ENCODE peak calls at places on chromosome 10, in ten cellular contexts. Y is transverse colon, Q is Panc1, R is ovary, J is body of pancreas, W is keratinocyte, U is GM23248, L is fibroblast of lung, G is psoas muscle, O is vagina. T is an unnamed sample.

GRCh38 chr10:96417432-96417831 is 58.6 kb upstream of the OPALIN start:
- DNase-seq in W (no peak), R (no peak), O (peak; percentile 83), Y (no peak), Q (no peak), G (no peak), L (no peak), J (no peak), U (no peak), T (no peak)

GRCh38 chr10:13500201-13500600 is 28.6 kb downstream of the BEND7 start:
- DNase-seq in G (no peak), Q (no peak), J (no peak), R (no peak), Y (no peak), O (no peak), L (no peak), W (no peak), U (no peak), T (no peak)

GRCh38 chr10:2650328-2650727 is 417.0 kb upstream of the PFKP start:
- DNase-seq in W (no peak), Q (no peak), Y (no peak), J (no peak), R (no peak), U (no peak), G (no peak), O (no peak), L (no peak), T (no peak)

GRCh38 chr10:63976538-63976937 is 455.3 kb downstream of the REEP3 start:
- DNase-seq in O (no peak), J (peak; percentile 67), W (no peak), U (peak; percentile 63), R (no peak), Q (peak; percentile 10), Y (peak; percentile 33), L (peak; percentile 6), G (no peak), T (no peak)

GRCh38 chr10:111076191-111076681 is 593 bp upstream of the ADRA2A start:
- DNase-seq in W (no peak), G (peak; percentile 49), R (peak; percentile 80), Q (peak; percentile 25), U (peak; percentile 85), J (peak; percentile 81), O (no peak), Y (peak; percentile 73), L (peak; percentile 34), T (no peak)

GRCh38 chr10:43194861-43195260 is 56.6 kb downstream of the CSGALNACT2 start:
- DNase-seq in J (no peak), G (no peak), O (no peak), L (no peak), R (no peak), Q (no peak), W (no peak), U (peak; percentile 43), Y (no peak), T (no peak)

GRCh38 chr10:12975266-12975665 is 26.2 kb downstream of the CCDC3 start:
- DNase-seq in J (no peak), Y (no peak), R (no peak), L (no peak), Q (no peak), W (no peak), O (no peak), G (no peak), U (no peak), T (no peak)

GRCh38 chr10:21888959-21889358 is 114.6 kb downstream of the DNAJC1 start:
- DNase-seq in Q (no peak), Y (peak; percentile 10), U (no peak), O (no peak), R (no peak), J (no peak), G (no peak), L (no peak), W (no peak), T (no peak)

GRCh38 chr10:91347529-91347928 is 62.6 kb upstream of the HECTD2 start:
- DNase-seq in L (no peak), Q (no peak), J (no peak), U (no peak), O (no peak), G (no peak), R (no peak), W (no peak), Y (no peak), T (peak; percentile 26)

GRCh38 chr10:103429647-103430046 is 22.5 kb downstream of the CALHM2 start:
- DNase-seq in R (no peak), Y (no peak), W (no peak), G (no peak), L (no peak), U (no peak), Q (no peak), J (no peak), O (no peak), T (no peak)

GRCh38 chr10:129057856-129058663 is 409.0 kb upstream of the MGMT start:
- DNase-seq in Q (no peak), J (no peak), G (peak; percentile 27), W (no peak), U (no peak), R (no peak), Y (peak; percentile 57), L (no peak), O (peak; percentile 79), T (no peak)

GRCh38 chr10:119575506-119575905 is 21.3 kb downstream of the TIAL1 start:
- DNase-seq in G (no peak), W (no peak), U (peak; percentile 34), L (peak; percentile 39), J (no peak), O (no peak), Q (no peak), Y (no peak), R (no peak), T (no peak)

DNA sequence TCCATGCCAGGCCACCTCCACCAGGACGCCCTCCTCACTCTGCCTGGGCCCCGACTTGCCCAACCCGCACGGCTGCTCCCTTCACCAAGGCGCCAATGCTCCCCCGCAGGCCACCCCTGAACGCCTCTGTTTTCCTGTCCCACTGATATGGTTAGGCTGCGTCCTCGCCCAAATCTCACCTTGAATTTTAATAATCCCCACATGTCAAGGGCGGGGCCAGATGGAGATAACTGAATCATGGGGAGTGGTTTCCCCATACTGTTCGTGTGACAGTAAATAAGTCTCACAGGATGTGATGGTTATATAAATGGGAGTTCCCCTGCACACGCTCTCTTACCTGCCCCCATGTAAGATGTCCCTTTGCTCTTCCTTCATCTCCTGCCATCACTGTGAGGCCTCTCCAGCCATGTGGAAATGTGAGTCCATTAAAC is 29.8 kb downstream of the RSU1 start:
- DNase-seq in Y (no peak), U (no peak), G (no peak), R (no peak), O (no peak), Q (no peak), L (no peak), W (no peak), J (no peak), T (no peak)
- H3K27ac ChIP-seq in Y (no peak overlapping the region), U (no peak overlapping the region), G (no peak overlapping the region), R (no peak overlapping the region), O (no peak overlapping the region), Q (no peak overlapping the region), L (no peak overlapping the region), W (no peak overlapping the region), J (no peak overlapping the region), T (no peak overlapping the region)

DNA sequence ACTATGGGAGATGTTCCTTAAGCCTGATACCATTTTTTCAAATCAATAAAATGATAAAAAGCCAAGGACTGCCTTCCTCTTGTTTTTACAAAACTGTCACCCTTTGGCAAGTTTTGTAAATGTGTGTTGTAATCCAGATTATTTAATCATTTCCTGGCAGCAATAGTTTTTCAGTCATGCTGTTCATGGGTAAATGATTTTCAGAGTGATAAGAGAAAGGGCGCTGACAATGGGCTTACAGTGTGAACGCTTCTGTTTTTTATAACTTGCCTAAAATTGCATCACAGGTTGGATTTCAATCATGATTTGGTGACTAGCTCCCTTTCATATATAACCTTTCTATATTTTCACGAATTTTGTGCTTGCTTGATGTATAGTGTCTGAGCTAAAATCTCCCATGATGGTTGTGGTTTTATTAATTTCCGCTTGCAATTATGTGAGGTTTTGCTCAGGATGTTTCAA is 19.0 kb upstream of the DMBT1 start:
- DNase-seq in U (peak; percentile 50), O (peak; percentile 2), J (no peak), W (no peak), Y (no peak), R (no peak), G (no peak), Q (no peak), L (no peak), T (no peak)
- H3K27ac ChIP-seq in U (no peak overlapping the region), O (no peak overlapping the region), J (peak overlapping the region; percentile 53), W (no peak overlapping the region), Y (peak overlapping the region; percentile 70), R (no peak overlapping the region), G (no peak overlapping the region), Q (no peak overlapping the region), L (no peak overlapping the region), T (no peak overlapping the region)

GRCh38 chr10:44385423-44385725 is 477 bp upstream of the CXCL12 start:
- DNase-seq in R (no peak), Y (no peak), J (no peak), W (no peak), U (no peak), O (no peak), G (no peak), Q (no peak), L (no peak), T (no peak)
- H3K27ac ChIP-seq in R (no peak overlapping the region), Y (peak overlapping the region; percentile 75), J (peak overlapping the region; percentile 83), W (no peak overlapping the region), U (no peak overlapping the region), O (peak overlapping the region; percentile 79), G (peak overlapping the region; percentile 86), Q (no peak overlapping the region), L (no peak overlapping the region), T (no peak overlapping the region)

GRCh38 chr10:30420774-30421173 is 13.2 kb upstream of the MAP3K8 start:
- DNase-seq in Y (no peak), R (no peak), U (no peak), W (no peak), Q (no peak), O (no peak), L (no peak), J (no peak), G (no peak), T (no peak)

GRCh38 chr10:30420266-30420665 is 13.7 kb upstream of the MAP3K8 start:
- DNase-seq in G (no peak), W (no peak), R (no peak), L (no peak), U (no peak), Y (no peak), J (no peak), O (peak; percentile 82), Q (no peak), T (no peak)

GRCh38 chr10:30415613-30416012 is 18.4 kb upstream of the MAP3K8 start:
- DNase-seq in Q (no peak), U (no peak), Y (no peak), O (no peak), W (no peak), J (no peak), L (no peak), R (no peak), G (no peak), T (no peak)

GRCh38 chr10:30413996-30414576 is 19.9 kb upstream of the MAP3K8 start:
- DNase-seq in G (no peak), O (peak; percentile 62), J (peak; percentile 20), U (peak; percentile 83), R (no peak), L (peak; percentile 84), W (no peak), Q (no peak), Y (no peak), T (no peak)

DNA sequence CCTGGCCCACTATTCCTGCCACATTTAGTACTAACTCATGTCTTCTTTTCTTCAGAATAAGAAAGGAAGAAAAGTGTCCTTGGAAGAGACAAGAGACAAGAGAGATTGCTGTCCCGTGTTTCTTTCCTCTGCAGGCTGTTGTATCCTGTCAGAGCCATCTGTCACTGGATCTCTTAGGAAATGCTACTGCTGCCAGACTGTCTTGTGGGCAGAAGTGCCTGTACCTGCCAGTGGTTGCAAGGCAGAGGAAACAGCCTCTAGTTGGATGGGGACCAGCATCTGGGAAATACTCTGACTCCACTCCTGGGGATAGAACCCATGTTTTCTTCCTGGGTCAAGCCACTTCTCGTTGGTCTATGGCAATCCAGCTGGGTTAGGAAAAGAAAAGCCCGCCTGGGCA is 16.7 kb upstream of the MAP3K8 start:
- DNase-seq in U (no peak), G (no peak), Y (no peak), W (no peak), R (no peak), Q (no peak), L (no peak), O (peak; percentile 54), J (no peak), T (no peak)
- H3K27ac ChIP-seq in U (no peak overlapping the region), G (no peak overlapping the region), Y (no peak overlapping the region), W (no peak overlapping the region), R (no peak overlapping the region), Q (no peak overlapping the region), L (no peak overlapping the region), O (no peak overlapping the region), J (no peak overlapping the region), T (no peak overlapping the region)